ENCODE peak calls at places on chromosomes 16 and 17, in eight cellular contexts. Y, B, T, X, C, K, I and V are unnamed samples.

GRCh38 chr16:11401161-11402050 is 56.1 kb downstream of the RMI2 start:
- DNase-seq in Y (no peak), B (no peak), T (no peak), X (no peak), C (no peak), K (no peak), I (no peak), V (no peak)

GRCh38 chr16:49857423-49858181 is 1.7 kb upstream of the ZNF423 start:
- DNase-seq in Y (peak), B (peak), T (peak), X (no peak), C (no peak), K (no peak), I (no peak), V (no peak)

GRCh38 chr16:75620326-75621169 is 2.5 kb downstream of the ADAT1 start:
- DNase-seq in Y (peak), B (no peak), T (no peak), X (no peak), C (no peak), K (peak), I (no peak), V (no peak)

GRCh38 chr16:74734361-74735161 is 33.9 kb upstream of the MLKL start:
- DNase-seq in Y (no peak), B (peak), T (no peak), X (no peak), C (no peak), K (no peak), I (no peak), V (no peak)

GRCh38 chr16:73031155-73031866 is 16.6 kb downstream of the ZFHX3 start:
- DNase-seq in Y (no peak), B (no peak), T (no peak), X (no peak), C (no peak), K (no peak), I (no peak), V (peak)

GRCh38 chr16:49876716-49877129 is 20.8 kb upstream of the ZNF423 start:
- DNase-seq in Y (no peak), B (peak), T (peak), X (no peak), C (no peak), K (no peak), I (no peak), V (no peak)

GRCh38 chr17:39098474-39099090 is 52.9 kb downstream of the PLXDC1 start:
- DNase-seq in Y (no peak), B (no peak), T (no peak), X (no peak), C (no peak), K (no peak), I (no peak), V (no peak)

GRCh38 chr17:45320931-45321461 is 4.2 kb upstream of the MAP3K14 start:
- DNase-seq in Y (no peak), B (no peak), T (no peak), X (no peak), C (no peak), K (no peak), I (no peak), V (no peak)

GRCh38 chr16:67265834-67266233 is 13.5 kb upstream of the PLEKHG4 start:
- DNase-seq in Y (no peak), B (no peak), T (no peak), X (no peak), C (no peak), K (no peak), I (no peak), V (no peak)